ENCODE peak calls at places on chromosomes 12 and 14, in five cellular contexts. S is IMR-90, U is tibial artery, I is lung, V is heart right ventricle. L is an unnamed sample. For H3K4me1 and H3K9me3, the result is how much of the 10 kb centered on the place peaks cover.

GRCh38 chr12:97912943-97913342 is 450.3 kb downstream of the RMST start:
- DNase-seq in I (no peak), S (no peak), U (peak), V (no peak), L (peak)

GRCh38 chr12:50052964-50053363 is 4.4 kb upstream of the ASIC1 start:
- DNase-seq in V (no peak), I (no peak), S (no peak), U (no peak), L (no peak)

GRCh38 chr12:49187184-49187583 is 1.7 kb downstream of the TUBA1A start:
- DNase-seq in V (peak), I (no peak), U (peak), S (peak), L (peak)

GRCh38 chr14:58098507-58098906 is 53.5 kb downstream of the ARMH4 start:
- DNase-seq in I (no peak), S (no peak), U (no peak), V (peak), L (no peak)

GRCh38 chr12:5997260-5997659 is 52.2 kb upstream of the ANO2 start:
- DNase-seq in V (no peak), S (no peak), U (no peak), I (no peak), L (no peak)

GRCh38 chr12:46933947-46934346 is 108.2 kb upstream of the SLC38A4 start:
- DNase-seq in S (peak), I (no peak), V (no peak), U (no peak), L (no peak)

GRCh38 chr12:107929436-107929835 is 154.9 kb downstream of the ASCL4 start:
- DNase-seq in U (no peak), I (no peak), S (peak), V (no peak), L (no peak)

GRCh38 chr14:68458840-68459469 is 333.9 kb downstream of the ZFP36L1 start:
- DNase-seq in I (peak), V (peak), U (peak), S (peak), L (no peak)

GRCh38 chr12:132208153-132208823 is 64.0 kb downstream of the NOC4L start:
- DNase-seq in S (no peak), I (no peak), U (peak), V (no peak), L (no peak)
- H3K4me1 ChIP-seq in S (under half), I (under half), U (under half), V (under half), L (under half)

DNA sequence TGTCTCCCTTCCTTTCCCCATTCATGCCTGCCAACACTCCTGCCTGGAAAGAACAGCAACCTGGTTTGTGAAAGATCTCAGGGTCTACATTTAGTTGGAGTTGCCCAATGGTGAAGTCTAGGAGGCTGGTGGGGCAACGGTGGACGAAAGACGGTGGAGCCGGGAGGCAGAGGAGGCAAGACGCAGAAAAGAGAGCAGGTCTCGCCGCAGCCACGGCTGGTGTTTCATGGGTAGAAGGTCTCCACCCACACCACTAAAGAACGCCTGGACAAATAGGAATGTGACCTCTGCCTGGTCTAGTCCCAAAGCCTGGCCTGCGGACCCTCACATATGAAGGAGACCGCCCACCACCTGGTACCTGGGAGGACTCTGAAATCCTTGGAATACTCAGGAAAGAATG is 185.6 kb downstream of the ALG10 start:
- DNase-seq in U (no peak), V (no peak), S (no peak), I (peak), L (no peak)
- H3K9me3 ChIP-seq in U (under half), V (under half), S (half or more), I (under half), L (under half)

DNA sequence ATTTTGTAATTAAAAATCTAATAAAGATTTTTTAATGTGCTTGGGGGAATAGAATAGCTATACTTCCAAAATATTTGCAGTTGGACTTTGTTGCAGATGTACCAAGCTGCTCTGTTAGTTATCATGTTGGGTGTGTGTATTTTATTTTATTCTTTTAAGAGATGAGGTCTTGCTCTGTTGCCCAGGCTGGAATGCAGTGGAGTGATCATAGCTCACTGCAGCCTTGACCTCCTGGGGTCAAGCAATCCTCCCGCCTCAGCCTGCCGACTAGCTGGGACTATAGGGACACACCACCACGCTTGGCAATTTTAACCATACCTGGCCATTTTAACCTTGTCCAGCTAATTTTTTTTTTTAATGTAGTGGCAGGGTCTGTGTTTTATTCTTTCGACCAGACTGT is 54.7 kb upstream of the MAP1LC3B2 start:
- DNase-seq in V (no peak), S (no peak), I (no peak), U (no peak), L (no peak)
- H3K4me3 ChIP-seq in V (no peak), S (no peak), I (no peak), U (no peak), L (no peak)

GRCh38 chr14:69626132-69626500 is 14.7 kb downstream of the SUSD6 start:
- DNase-seq in U (no peak), I (no peak), S (no peak), V (no peak), L (no peak)
- H3K4me1 ChIP-seq in U (half or more), I (under half), S (under half), V (half or more), L (under half)

GRCh38 chr12:132536102-132536876 is 46.3 kb downstream of the FBRSL1 start:
- DNase-seq in U (no peak), S (no peak), V (no peak), I (no peak), L (no peak)
- H3K9me3 ChIP-seq in U (under half), S (under half), V (under half), I (under half), L (under half)

GRCh38 chr12:62403031-62403430 is 63.6 kb upstream of the MON2 start:
- DNase-seq in V (no peak), U (no peak), S (no peak), I (no peak), L (no peak)

GRCh38 chr12:62396750-62397149 is 69.9 kb upstream of the MON2 start:
- DNase-seq in U (no peak), S (peak), V (no peak), I (no peak), L (no peak)

DNA sequence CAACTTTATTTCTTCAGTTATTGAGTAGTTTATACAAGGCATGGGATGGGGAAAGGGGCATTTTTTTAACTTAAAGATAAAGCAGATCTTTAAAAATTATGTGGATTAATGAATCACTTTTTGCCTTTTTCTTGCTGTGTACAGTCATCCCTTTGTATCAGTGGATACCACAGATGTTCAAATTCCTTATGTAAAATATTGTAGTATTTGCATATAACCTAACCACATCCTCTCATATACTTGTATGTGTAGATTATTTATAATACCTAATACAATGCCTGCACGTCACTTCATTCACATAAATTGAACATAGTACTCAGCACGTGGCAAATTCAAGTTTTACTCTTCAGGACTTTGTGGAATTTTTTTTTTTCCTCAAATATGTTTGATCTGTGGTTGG is 66.5 kb upstream of the MON2 start:
- DNase-seq in I (no peak), S (no peak), U (no peak), V (no peak), L (no peak)
- H3K4me3 ChIP-seq in I (no peak), S (no peak), U (no peak), V (no peak), L (no peak)

GRCh38 chr14:70422538-70422937 is 5.6 kb upstream of the SYNJ2BP start:
- DNase-seq in V (no peak), I (no peak), S (peak), U (no peak), L (no peak)

GRCh38 chr14:70415788-70416187 is 1.1 kb downstream of the SYNJ2BP start:
- DNase-seq in V (no peak), U (no peak), I (no peak), S (no peak), L (no peak)

GRCh38 chr14:70416322-70416716 is 571 bp downstream of the SYNJ2BP start:
- DNase-seq in V (no peak), S (peak), I (no peak), U (no peak), L (no peak)

DNA sequence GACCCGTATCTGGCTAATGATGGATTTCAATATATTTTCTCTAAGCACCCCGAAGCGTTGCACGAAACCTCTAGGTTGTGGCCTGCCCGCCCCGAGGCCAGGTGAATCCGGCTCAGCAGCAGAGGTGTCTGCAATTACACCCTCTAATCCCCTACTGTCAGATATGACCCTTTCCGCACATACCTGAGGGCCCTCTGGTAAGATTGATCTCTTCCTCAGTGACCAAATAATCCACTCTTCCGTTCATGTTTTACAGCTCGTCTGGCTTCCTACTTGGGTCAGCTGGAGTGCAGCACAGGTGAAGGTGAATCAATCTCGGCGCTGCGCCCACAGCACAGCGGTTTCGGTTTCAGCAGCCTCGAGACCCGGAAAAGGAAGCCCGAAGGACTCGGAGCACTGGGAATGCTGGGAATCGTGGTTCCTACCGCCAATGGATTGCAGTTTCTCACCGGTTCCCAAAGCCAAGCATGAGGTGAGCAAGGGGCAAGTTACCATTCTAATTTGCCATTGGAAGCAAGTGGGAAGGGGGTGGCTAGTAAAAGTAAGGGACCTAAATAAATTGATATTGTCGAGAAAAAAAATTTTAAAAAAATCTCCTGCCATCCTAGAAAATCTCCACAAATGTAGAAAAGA is at the start of gene SYNJ2BP:
- DNase-seq in U (peak), I (peak), S (peak), V (peak), L (peak)
- H3K4me1 ChIP-seq in U (under half), I (under half), S (under half), V (under half), L (under half)

L was measured in right cardiac atrium.